ENCODE peak calls at places on chromosomes 3 and 15, in seven cellular contexts. C, B, N, F, J, X and H are unnamed samples.

GRCh38 chr3:84077479-84077878 is 881.3 kb upstream of the CADM2 start:
- DNase-seq in B (no peak), F (no peak), X (no peak), C (no peak), N (no peak), J (peak; percentile 32), H (no peak)

GRCh38 chr15:66630801-66631351 is 65.1 kb upstream of the LCTL start:
- DNase-seq in F (no peak), N (no peak), C (no peak), X (peak; percentile 75), J (no peak), B (no peak), H (no peak)

GRCh38 chr15:92909131-92909781 is 9.1 kb downstream of the CHD2 start:
- DNase-seq in F (no peak), B (no peak), J (no peak), X (no peak), C (no peak), N (peak; percentile 69), H (no peak)

GRCh38 chr3:57354768-57355167 is 62.3 kb upstream of the ASB14 start:
- DNase-seq in J (no peak), N (no peak), C (no peak), B (no peak), F (no peak), X (no peak), H (no peak)

GRCh38 chr3:114741066-114741465 is 406.0 kb downstream of the ZBTB20 start:
- DNase-seq in X (no peak), B (no peak), J (no peak), F (no peak), N (no peak), C (no peak), H (no peak)

GRCh38 chr3:119912220-119912619 is 130.3 kb downstream of the NR1I2 start:
- DNase-seq in B (no peak), X (no peak), N (no peak), C (no peak), J (no peak), F (no peak), H (no peak)

GRCh38 chr3:71998995-71999673 is 214.2 kb upstream of the PROK2 start:
- DNase-seq in F (no peak), X (no peak), N (no peak), C (no peak), B (no peak), J (no peak), H (no peak)

GRCh38 chr3:57942872-57943283 is 65.3 kb upstream of the FLNB start:
- DNase-seq in B (no peak), F (no peak), C (no peak), J (no peak), X (no peak), N (no peak), H (no peak)

GRCh38 chr15:49984436-49984835 is 134.6 kb downstream of the ATP8B4 start:
- DNase-seq in B (no peak), N (no peak), J (peak; percentile 8), C (no peak), X (no peak), F (no peak), H (no peak)

GRCh38 chr15:39517122-39517855 is 63.6 kb upstream of the THBS1 start:
- DNase-seq in B (no peak), J (no peak), X (peak; percentile 72), C (no peak), N (no peak), F (no peak), H (no peak)

GRCh38 chr15:22904736-22905135 is 66.3 kb downstream of the NIPA2 start:
- DNase-seq in F (no peak), J (no peak), B (no peak), X (no peak), N (no peak), C (no peak), H (no peak)

GRCh38 chr3:43759297-43759782 is 68.6 kb downstream of the ABHD5 start:
- DNase-seq in B (peak; percentile 56), X (no peak), N (peak; percentile 65), F (no peak), C (no peak), J (peak; percentile 39), H (no peak)

GRCh38 chr3:15295506-15295905 is 36.9 kb downstream of the SH3BP5 start:
- DNase-seq in B (no peak), X (no peak), N (peak; percentile 98), F (no peak), J (no peak), C (no peak), H (no peak)

GRCh38 chr15:73697033-73697467 is 12.9 kb downstream of the CD276 start:
- DNase-seq in J (peak; percentile 80), X (peak; percentile 21), C (peak; percentile 38), N (peak; percentile 99), F (no peak), B (no peak), H (peak; percentile 88)

GRCh38 chr3:44412365-44412764 is 65.1 kb downstream of the ZNF445 start:
- DNase-seq in C (no peak), X (no peak), N (no peak), B (no peak), F (no peak), J (no peak), H (no peak)

GRCh38 chr3:141407043-141407442 is 38.7 kb downstream of the ZBTB38 start:
- DNase-seq in C (no peak), B (no peak), J (no peak), N (no peak), X (no peak), F (no peak), H (no peak)

GRCh38 chr3:137796993-137797392 is 32.9 kb downstream of the SOX14 start:
- DNase-seq in X (no peak), B (no peak), N (no peak), F (no peak), C (no peak), J (no peak), H (no peak)

GRCh38 chr3:43752908-43753307 is 62.2 kb downstream of the ABHD5 start:
- DNase-seq in N (no peak), C (no peak), J (no peak), B (no peak), X (no peak), F (no peak), H (no peak)

GRCh38 chr3:156594229-156594683 is 39.3 kb upstream of the SSR3 start:
- DNase-seq in X (no peak), B (peak; percentile 59), C (no peak), F (no peak), N (no peak), J (no peak), H (no peak)

GRCh38 chr3:133038089-133038730 is at the start of gene TMEM108:
- DNase-seq in B (no peak), J (peak; percentile 98), X (peak; percentile 93), N (peak; percentile 77), C (no peak), F (no peak), H (no peak)

GRCh38 chr3:133037440-133037839 is 751 bp upstream of the TMEM108 start:
- DNase-seq in F (no peak), N (no peak), J (no peak), C (no peak), B (no peak), X (no peak), H (no peak)

GRCh38 chr3:133040696-133041523 is 2.7 kb downstream of the TMEM108 start:
- DNase-seq in J (peak; percentile 94), C (peak; percentile 21), B (peak; percentile 58), X (peak; percentile 39), N (peak; percentile 64), F (peak; percentile 51), H (peak; percentile 28)

GRCh38 chr3:133041524-133041829 is 3.3 kb downstream of the TMEM108 start:
- DNase-seq in N (no peak), B (no peak), X (no peak), C (no peak), J (no peak), F (no peak), H (no peak)

DNA sequence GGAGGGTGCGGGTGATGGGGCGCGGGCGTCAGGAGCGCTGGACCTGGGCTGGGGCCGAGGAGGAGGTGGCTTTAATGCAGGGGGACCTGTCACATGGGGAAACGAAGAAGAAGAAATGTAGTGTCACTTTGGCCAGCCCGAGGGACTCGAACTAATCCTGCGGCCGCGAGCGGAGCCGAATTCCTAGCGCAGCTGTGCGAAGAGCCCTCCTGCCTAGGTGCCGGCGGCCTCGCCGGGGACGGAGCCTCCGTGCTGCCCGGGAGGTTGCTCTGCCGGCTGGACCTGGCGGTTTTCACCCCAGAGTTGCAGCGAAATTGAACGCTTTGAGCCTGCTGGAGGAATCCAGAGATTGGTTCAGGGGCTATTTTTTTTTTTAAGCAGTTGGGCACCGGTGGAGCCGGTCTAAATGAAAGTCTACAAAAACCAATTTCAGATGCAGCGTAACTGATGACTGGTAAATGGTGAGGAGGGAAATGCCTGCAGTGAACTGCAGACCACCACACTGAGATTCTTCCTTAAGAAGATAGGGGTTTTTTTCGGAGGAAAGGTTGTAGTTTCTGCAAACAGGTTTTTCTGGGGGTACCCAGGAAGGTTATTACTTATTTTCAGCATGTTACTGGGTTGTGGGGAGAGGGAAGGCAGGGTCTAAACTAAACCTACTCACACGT is 674 bp downstream of the TMEM108 start:
- DNase-seq in C (no peak), N (no peak), X (peak; percentile 9), B (no peak), F (no peak), J (peak; percentile 76), H (no peak)
- TF ChIP-seq EZH2 in C (no peak), N (peak; percentile 84), X (no peak), B (no peak), F (no peak), J (no peak), H (peak; percentile 92)

GRCh38 chr15:91192285-91193058 is 92.4 kb downstream of the SV2B start:
- DNase-seq in N (no peak), C (no peak), X (no peak), B (no peak), J (no peak), F (no peak), H (no peak)
- TF ChIP-seq POLR2AphosphoS5 in N (no peak), C (no peak), X (no peak), B (no peak), J (no peak), F (no peak), H (no peak)

DNA sequence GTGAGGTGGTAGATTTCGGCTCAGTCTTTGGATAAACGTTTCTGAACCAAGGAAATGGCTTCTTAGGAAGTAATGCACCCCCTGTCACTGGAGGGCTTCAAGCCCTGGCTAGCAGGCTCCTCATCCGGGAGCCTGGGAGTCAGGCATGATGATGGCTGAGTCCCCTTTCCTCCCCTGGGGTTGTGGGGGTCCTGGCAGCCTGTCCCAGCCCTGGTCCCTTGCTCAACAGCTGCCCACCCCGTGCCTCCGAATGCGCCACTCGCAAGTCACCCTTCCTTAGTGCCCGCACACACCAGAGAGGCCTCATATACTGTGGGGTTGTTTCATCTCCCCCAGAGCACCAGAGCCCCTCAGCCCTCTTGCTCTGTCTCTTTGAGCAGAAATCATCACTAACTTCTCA is 48.2 kb downstream of the BDH1 start:
- DNase-seq in X (no peak), B (no peak), F (no peak), N (no peak), C (no peak), J (no peak), H (no peak)
- TF ChIP-seq EZH2 in X (no peak), B (no peak), F (no peak), N (no peak), C (no peak), J (no peak), H (no peak)

DNA sequence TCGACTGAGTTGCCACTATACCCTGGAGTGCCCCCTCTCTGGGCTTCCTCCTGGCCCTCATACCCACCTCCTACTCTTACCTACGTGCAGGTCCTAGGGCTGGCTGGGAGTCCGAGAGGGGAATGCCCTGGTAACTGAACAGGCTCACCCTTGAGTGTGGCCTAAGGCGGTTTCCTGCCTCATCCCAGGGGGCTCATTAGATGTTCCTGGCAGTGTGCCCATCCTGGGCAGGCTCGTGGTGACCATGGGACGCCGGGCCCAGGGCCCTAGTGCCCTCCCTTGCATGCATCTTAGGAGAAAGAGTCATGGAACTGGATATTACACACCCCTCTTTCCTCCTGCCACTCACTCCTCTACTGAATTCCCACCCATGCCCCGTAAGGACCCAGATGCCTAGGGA is 2.8 kb downstream of the SEMA4B start:
- DNase-seq in N (no peak), J (no peak), C (no peak), X (no peak), B (no peak), F (no peak), H (no peak)
- TF ChIP-seq POLR2AphosphoS5 in N (no peak), J (no peak), C (no peak), X (no peak), B (no peak), F (peak; percentile 1), H (no peak)